ENCODE peak calls at places on chromosomes 4 and X, in ten cellular contexts. N is OCI-LY7; K is AG04449; T is mammary epithelial cell; D is MM.1S; W is choroid plexus epithelial cell; V is type B pancreatic cell; J is RWPE1; H is CD4-positive, alpha-beta T cell; A is stomach. E is an unnamed sample.

GRCh38 chr4:153834901-153835300 is 46.0 kb upstream of the SFRP2 start:
- DNase-seq in A (no peak), K (no peak), W (no peak), N (no peak), H (no peak), D (no peak), J (no peak), T (no peak), V (no peak), E (no peak)

GRCh38 chr4:57612279-57612678 is 502.1 kb upstream of the IGFBP7 start:
- DNase-seq in N (no peak), K (no peak), T (no peak), W (no peak), A (no peak), V (no peak), J (no peak), D (no peak), H (no peak), E (no peak)

GRCh38 chr4:184337907-184338306 is 120.2 kb upstream of the ENPP6 start:
- DNase-seq in D (no peak), H (no peak), A (no peak), J (no peak), N (no peak), K (no peak), W (no peak), V (no peak), T (no peak), E (no peak)

GRCh38 chr4:186105721-186106335 is 1.3 kb downstream of the FAM149A start:
- DNase-seq in D (peak; percentile 80), H (no peak), K (no peak), N (no peak), V (no peak), A (no peak), W (no peak), J (no peak), T (no peak), E (peak; percentile 41)

GRCh38 chrX:40809210-40809609 is 73.9 kb upstream of the MED14 start:
- DNase-seq in N (no peak), A (no peak), H (no peak), K (no peak), T (peak; percentile 8), V (no peak), W (peak; percentile 18), J (no peak), D (no peak), E (no peak)

GRCh38 chrX:64975491-64975890 is 759 bp downstream of the ZC4H2 start:
- DNase-seq in N (peak; percentile 49), K (no peak), T (peak; percentile 28), W (peak; percentile 5), A (peak; percentile 28), D (peak; percentile 31), J (no peak), H (no peak), V (no peak), E (peak; percentile 3)

GRCh38 chr4:985123-985830 is 1.6 kb upstream of the IDUA start:
- DNase-seq in V (no peak), J (no peak), A (peak; percentile 88), H (peak; percentile 61), K (no peak), W (peak; percentile 29), N (no peak), D (no peak), T (peak; percentile 19), E (peak; percentile 87)

GRCh38 chrX:48741834-48742233 is 19.7 kb upstream of the GLOD5 start:
- DNase-seq in T (no peak), J (no peak), V (no peak), A (no peak), H (no peak), K (no peak), D (no peak), W (no peak), N (no peak), E (no peak)

GRCh38 chr4:182238355-182238931 is 4.8 kb upstream of the TENM3 start:
- DNase-seq in T (peak; percentile 37), V (no peak), H (no peak), W (peak; percentile 40), D (no peak), J (peak; percentile 36), A (no peak), K (no peak), N (no peak), E (no peak)

GRCh38 chrX:37677243-37677642 is 8.3 kb upstream of the XK start:
- DNase-seq in A (no peak), W (no peak), H (no peak), D (no peak), V (no peak), T (no peak), K (no peak), J (no peak), N (no peak), E (no peak)

GRCh38 chr4:175376287-175376977 is 435.6 kb downstream of the GPM6A start:
- DNase-seq in V (no peak), A (no peak), H (no peak), J (no peak), K (no peak), W (no peak), D (no peak), N (no peak), T (no peak), E (no peak)

GRCh38 chr4:182683666-182684065 is 233.5 kb downstream of the DCTD start:
- DNase-seq in H (no peak), A (no peak), T (no peak), D (no peak), V (no peak), J (no peak), K (no peak), W (peak; percentile 10), N (no peak), E (no peak)

GRCh38 chr4:159227984-159228383 is 125.1 kb downstream of the RAPGEF2 start:
- DNase-seq in D (no peak), T (peak; percentile 70), N (no peak), V (no peak), W (peak; percentile 94), A (peak; percentile 80), J (peak; percentile 46), H (no peak), K (peak; percentile 42), E (no peak)

GRCh38 chr4:64584125-64584524 is 174.9 kb upstream of the TECRL start:
- DNase-seq in A (no peak), W (peak; percentile 1), D (no peak), K (no peak), V (no peak), N (no peak), J (no peak), H (no peak), T (no peak), E (no peak)

GRCh38 chr4:15337258-15337657 is 90.6 kb upstream of the C1QTNF7 start:
- DNase-seq in J (no peak), H (no peak), K (no peak), V (no peak), A (no peak), D (no peak), N (no peak), T (no peak), W (no peak), E (no peak)

GRCh38 chr4:3340703-3341088 is 47.9 kb downstream of the RGS12 start:
- DNase-seq in D (no peak), A (peak; percentile 85), K (no peak), H (no peak), N (no peak), V (no peak), T (peak; percentile 7), W (no peak), J (peak; percentile 3), E (no peak)
- TF ChIP-seq CTCF in D (no peak), A (no peak), K (no peak), H (no peak), N (no peak), V (no peak), T (no peak), W (no peak), J (peak; percentile 26), E (no peak)

DNA sequence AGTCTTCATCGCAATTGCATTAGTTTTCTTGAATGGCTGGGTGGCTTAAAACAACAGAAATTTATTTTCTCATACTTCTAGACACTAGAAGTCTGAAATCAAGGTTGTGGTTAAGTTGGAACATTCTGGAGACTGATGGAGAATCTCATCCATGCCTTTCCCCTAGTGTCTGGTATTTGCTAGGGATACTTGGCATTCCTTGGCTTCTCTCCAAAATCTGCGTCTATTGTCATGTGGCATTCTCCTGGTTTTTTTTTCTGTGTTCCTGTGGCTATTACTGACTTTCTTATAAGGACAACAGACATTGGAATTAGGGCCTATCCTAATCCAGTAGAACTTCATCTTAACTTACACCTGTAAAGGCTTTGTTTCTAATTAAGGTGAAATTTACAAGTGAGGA is 272.8 kb upstream of the EPHA5 start:
- DNase-seq in D (no peak), W (peak; percentile 86), T (peak; percentile 8), V (no peak), K (no peak), N (no peak), A (no peak), H (no peak), J (peak; percentile 26), E (no peak)
- TF ChIP-seq CTCF in D (no peak), W (peak; percentile 14), T (no peak), V (peak; percentile 23), K (no peak), N (no peak), A (no peak), H (no peak), J (no peak), E (no peak)

DNA sequence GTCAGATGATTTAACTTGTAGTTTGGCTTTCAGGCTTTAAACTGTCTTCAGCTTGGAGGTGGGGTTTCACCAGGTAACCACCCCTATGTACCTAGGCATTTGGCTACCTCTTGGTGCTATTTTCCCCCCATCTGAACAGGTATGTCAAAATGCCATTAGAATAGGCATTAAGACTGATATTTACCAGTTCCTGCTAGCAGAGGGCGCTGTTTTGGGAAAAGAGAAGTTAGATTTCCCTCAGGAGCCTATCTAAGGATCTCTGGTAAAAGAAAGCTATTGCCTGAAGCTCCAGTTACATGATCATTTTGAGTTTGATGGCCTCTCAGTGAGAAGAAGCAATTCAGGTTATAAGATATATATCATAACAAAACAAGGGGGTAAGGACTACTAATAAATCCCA is 879.1 kb downstream of the SH3BGRL start:
- DNase-seq in H (no peak), J (no peak), K (no peak), V (no peak), T (no peak), A (no peak), N (no peak), W (no peak), D (no peak), E (no peak)
- TF ChIP-seq CTCF in H (no peak), J (no peak), K (no peak), V (peak; percentile 38), T (no peak), A (no peak), N (no peak), W (no peak), D (peak; percentile 28), E (no peak)

DNA sequence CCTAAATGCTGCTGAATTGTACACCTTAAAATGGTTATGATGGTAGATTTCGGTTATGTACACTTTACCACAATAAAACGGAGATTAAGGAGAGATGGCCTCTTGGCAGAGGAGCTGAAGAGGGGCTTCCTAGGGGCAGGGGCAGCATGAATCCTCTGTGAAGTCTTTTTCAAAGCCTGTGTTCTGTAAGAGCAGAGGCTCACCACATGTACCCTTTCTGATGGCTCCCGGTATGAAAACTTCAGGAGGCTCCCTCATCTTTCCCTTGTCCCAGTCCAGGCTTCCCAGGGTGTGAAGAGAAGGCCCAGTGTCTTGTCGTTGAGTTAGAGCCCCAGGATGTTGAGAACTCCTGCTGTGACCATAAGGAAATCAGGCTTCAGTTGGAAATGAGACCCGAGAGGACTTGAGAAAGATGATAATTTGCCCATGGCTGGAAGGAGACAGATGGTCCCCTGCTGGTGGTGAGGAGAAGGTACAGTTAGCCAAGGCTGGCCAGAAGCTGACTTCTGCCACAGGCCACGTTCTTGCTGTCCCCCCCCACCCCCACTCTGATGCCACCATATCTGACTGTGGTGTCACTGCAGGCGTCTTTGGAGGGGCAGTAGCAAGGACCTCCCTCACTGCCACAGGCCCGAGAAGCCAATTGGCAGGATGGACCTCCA is 31.8 kb upstream of the MTM1 start:
- DNase-seq in T (no peak), K (no peak), W (no peak), J (no peak), V (no peak), D (no peak), A (no peak), H (no peak), N (no peak), E (no peak)
- TF ChIP-seq CTCF in T (no peak), K (peak; percentile 47), W (peak; percentile 27), J (no peak), V (no peak), D (peak; percentile 12), A (no peak), H (no peak), N (no peak), E (no peak)